ENCODE peak calls at places on chromosomes 6 and 20, in ten cellular contexts. One of them, this sample, is unnamed.

GRCh38 chr6:161374971-161375873 is 101.4 kb upstream of the AGPAT4 start:
- DNase-seq in OCI-LY7: no peak
- DNase-seq in prostate gland: peak
- DNase-seq in AG10803: peak
- DNase-seq in CD8-positive, alpha-beta memory T cell: no peak
- DNase-seq in BJ: no peak
- DNase-seq in choroid plexus epithelial cell: no peak
- DNase-seq in ovary: peak
- DNase-seq in right cardiac atrium: peak
- DNase-seq in psoas muscle: peak
- DNase-seq in this sample: no peak

GRCh38 chr20:40009542-40009941 is 679.5 kb downstream of the MAFB start:
- DNase-seq in OCI-LY7: no peak
- DNase-seq in prostate gland: no peak
- DNase-seq in AG10803: peak
- DNase-seq in CD8-positive, alpha-beta memory T cell: no peak
- DNase-seq in BJ: no peak
- DNase-seq in choroid plexus epithelial cell: no peak
- DNase-seq in ovary: no peak
- DNase-seq in right cardiac atrium: no peak
- DNase-seq in psoas muscle: no peak
- DNase-seq in this sample: no peak

GRCh38 chr6:22071655-22072054 is 225.2 kb downstream of the PRL start:
- DNase-seq in OCI-LY7: no peak
- DNase-seq in prostate gland: peak
- DNase-seq in AG10803: peak
- DNase-seq in CD8-positive, alpha-beta memory T cell: no peak
- DNase-seq in BJ: no peak
- DNase-seq in choroid plexus epithelial cell: peak
- DNase-seq in ovary: peak
- DNase-seq in right cardiac atrium: peak
- DNase-seq in psoas muscle: no peak
- DNase-seq in this sample: no peak

GRCh38 chr20:56925696-56926101 is 296.6 kb downstream of the TFAP2C start:
- DNase-seq in OCI-LY7: no peak
- DNase-seq in prostate gland: no peak
- DNase-seq in AG10803: no peak
- DNase-seq in CD8-positive, alpha-beta memory T cell: no peak
- DNase-seq in BJ: no peak
- DNase-seq in choroid plexus epithelial cell: peak
- DNase-seq in ovary: no peak
- DNase-seq in right cardiac atrium: no peak
- DNase-seq in psoas muscle: no peak
- DNase-seq in this sample: no peak

GRCh38 chr6:5462856-5463255 is 201.5 kb downstream of the FARS2 start:
- DNase-seq in OCI-LY7: no peak
- DNase-seq in prostate gland: no peak
- DNase-seq in AG10803: no peak
- DNase-seq in CD8-positive, alpha-beta memory T cell: no peak
- DNase-seq in BJ: no peak
- DNase-seq in choroid plexus epithelial cell: no peak
- DNase-seq in ovary: no peak
- DNase-seq in right cardiac atrium: no peak
- DNase-seq in psoas muscle: no peak
- DNase-seq in this sample: no peak

GRCh38 chr20:58839474-58839874 is 11.2 kb downstream of the GNAS-AS1 start:
- DNase-seq in OCI-LY7: peak
- DNase-seq in prostate gland: peak
- DNase-seq in AG10803: no peak
- DNase-seq in CD8-positive, alpha-beta memory T cell: no peak
- DNase-seq in BJ: no peak
- DNase-seq in choroid plexus epithelial cell: peak
- DNase-seq in ovary: no peak
- DNase-seq in right cardiac atrium: peak
- DNase-seq in psoas muscle: no peak
- DNase-seq in this sample: no peak

GRCh38 chr6:129592516-129593232 is 117.3 kb downstream of the ARHGAP18 start:
- DNase-seq in OCI-LY7: no peak
- DNase-seq in prostate gland: no peak
- DNase-seq in AG10803: no peak
- DNase-seq in CD8-positive, alpha-beta memory T cell: no peak
- DNase-seq in BJ: no peak
- DNase-seq in choroid plexus epithelial cell: no peak
- DNase-seq in ovary: no peak
- DNase-seq in right cardiac atrium: no peak
- DNase-seq in psoas muscle: no peak
- DNase-seq in this sample: no peak

GRCh38 chr6:20182926-20183521 is 29.2 kb downstream of the MBOAT1 start:
- DNase-seq in OCI-LY7: no peak
- DNase-seq in prostate gland: peak
- DNase-seq in AG10803: no peak
- DNase-seq in CD8-positive, alpha-beta memory T cell: no peak
- DNase-seq in BJ: no peak
- DNase-seq in choroid plexus epithelial cell: peak
- DNase-seq in ovary: no peak
- DNase-seq in right cardiac atrium: no peak
- DNase-seq in psoas muscle: peak
- DNase-seq in this sample: no peak

GRCh38 chr6:90131091-90131490 is 165.6 kb downstream of the BACH2 start:
- DNase-seq in OCI-LY7: no peak
- DNase-seq in prostate gland: no peak
- DNase-seq in AG10803: no peak
- DNase-seq in CD8-positive, alpha-beta memory T cell: no peak
- DNase-seq in BJ: no peak
- DNase-seq in choroid plexus epithelial cell: no peak
- DNase-seq in ovary: no peak
- DNase-seq in right cardiac atrium: no peak
- DNase-seq in psoas muscle: no peak
- DNase-seq in this sample: no peak

GRCh38 chr6:42372699-42373098 is 79.0 kb downstream of the TRERF1 start:
- DNase-seq in OCI-LY7: no peak
- DNase-seq in prostate gland: no peak
- DNase-seq in AG10803: no peak
- DNase-seq in CD8-positive, alpha-beta memory T cell: no peak
- DNase-seq in BJ: no peak
- DNase-seq in choroid plexus epithelial cell: no peak
- DNase-seq in ovary: no peak
- DNase-seq in right cardiac atrium: no peak
- DNase-seq in psoas muscle: no peak
- DNase-seq in this sample: no peak

GRCh38 chr6:89372506-89372901 is 20.0 kb upstream of the UBE2J1 start:
- DNase-seq in OCI-LY7: peak
- DNase-seq in prostate gland: no peak
- DNase-seq in AG10803: no peak
- DNase-seq in CD8-positive, alpha-beta memory T cell: no peak
- DNase-seq in BJ: no peak
- DNase-seq in choroid plexus epithelial cell: no peak
- DNase-seq in ovary: no peak
- DNase-seq in right cardiac atrium: no peak
- DNase-seq in psoas muscle: no peak
- DNase-seq in this sample: no peak

GRCh38 chr20:59645761-59646171 is 41.4 kb downstream of the PHACTR3 start:
- DNase-seq in OCI-LY7: no peak
- DNase-seq in prostate gland: no peak
- DNase-seq in AG10803: peak
- DNase-seq in CD8-positive, alpha-beta memory T cell: no peak
- DNase-seq in BJ: no peak
- DNase-seq in choroid plexus epithelial cell: no peak
- DNase-seq in ovary: no peak
- DNase-seq in right cardiac atrium: no peak
- DNase-seq in psoas muscle: no peak
- DNase-seq in this sample: no peak

GRCh38 chr6:129852257-129852858 is 8.8 kb downstream of the TMEM244 start:
- DNase-seq in OCI-LY7: no peak
- DNase-seq in prostate gland: no peak
- DNase-seq in AG10803: no peak
- DNase-seq in CD8-positive, alpha-beta memory T cell: no peak
- DNase-seq in BJ: no peak
- DNase-seq in choroid plexus epithelial cell: peak
- DNase-seq in ovary: no peak
- DNase-seq in right cardiac atrium: no peak
- DNase-seq in psoas muscle: no peak
- DNase-seq in this sample: no peak

GRCh38 chr20:46992640-46993035 is 98.0 kb downstream of the EYA2 start:
- DNase-seq in OCI-LY7: no peak
- DNase-seq in prostate gland: no peak
- DNase-seq in AG10803: no peak
- DNase-seq in CD8-positive, alpha-beta memory T cell: no peak
- DNase-seq in BJ: no peak
- DNase-seq in choroid plexus epithelial cell: no peak
- DNase-seq in ovary: no peak
- DNase-seq in right cardiac atrium: no peak
- DNase-seq in psoas muscle: no peak
- DNase-seq in this sample: no peak

GRCh38 chr6:138031850-138032249 is 75.4 kb downstream of the PERP start:
- DNase-seq in OCI-LY7: no peak
- DNase-seq in prostate gland: no peak
- DNase-seq in AG10803: no peak
- DNase-seq in CD8-positive, alpha-beta memory T cell: no peak
- DNase-seq in BJ: no peak
- DNase-seq in choroid plexus epithelial cell: peak
- DNase-seq in ovary: no peak
- DNase-seq in right cardiac atrium: no peak
- DNase-seq in psoas muscle: no peak
- DNase-seq in this sample: no peak

GRCh38 chr6:135269399-135270005 is 88.4 kb downstream of the MYB start:
- DNase-seq in OCI-LY7: no peak
- DNase-seq in prostate gland: no peak
- DNase-seq in AG10803: no peak
- DNase-seq in CD8-positive, alpha-beta memory T cell: no peak
- DNase-seq in BJ: no peak
- DNase-seq in choroid plexus epithelial cell: no peak
- DNase-seq in ovary: no peak
- DNase-seq in right cardiac atrium: no peak
- DNase-seq in psoas muscle: no peak
- DNase-seq in this sample: no peak

DNA sequence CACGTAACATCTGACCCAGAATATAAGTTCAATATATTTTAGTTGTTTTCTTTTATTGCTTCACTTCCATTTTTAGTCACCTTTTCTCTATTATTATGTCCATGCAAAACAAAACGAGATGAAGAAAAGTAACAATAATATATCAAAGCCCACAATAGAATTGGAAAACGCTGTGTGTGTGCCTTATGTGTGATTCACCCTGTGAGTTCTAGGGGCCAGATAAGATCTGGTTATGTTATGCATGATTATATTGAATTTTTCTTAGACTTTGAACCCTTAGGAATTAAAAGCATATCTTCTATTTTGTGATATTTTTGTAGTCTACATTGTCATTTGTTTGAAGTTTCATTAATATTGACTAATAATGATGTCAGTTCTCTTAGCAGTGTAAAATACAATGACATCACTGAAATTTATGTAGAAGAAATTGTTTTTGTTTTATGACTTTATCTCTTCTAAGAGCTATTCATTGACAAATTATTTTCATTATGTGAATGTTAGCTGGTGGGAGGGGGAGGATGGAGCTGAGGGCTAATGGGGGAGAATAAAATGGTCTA is 243.6 kb downstream of the TFAP2B start:
- DNase-seq in OCI-LY7: no peak
- DNase-seq in prostate gland: no peak
- DNase-seq in AG10803: no peak
- DNase-seq in CD8-positive, alpha-beta memory T cell: no peak
- DNase-seq in BJ: no peak
- DNase-seq in choroid plexus epithelial cell: no peak
- DNase-seq in ovary: no peak
- DNase-seq in right cardiac atrium: no peak
- DNase-seq in psoas muscle: no peak
- DNase-seq in this sample: no peak
- H3K4me3 ChIP-seq in OCI-LY7: no peak
- H3K4me3 ChIP-seq in prostate gland: no peak
- H3K4me3 ChIP-seq in AG10803: no peak
- H3K4me3 ChIP-seq in CD8-positive, alpha-beta memory T cell: no peak
- H3K4me3 ChIP-seq in BJ: no peak
- H3K4me3 ChIP-seq in choroid plexus epithelial cell: no peak
- H3K4me3 ChIP-seq in ovary: no peak
- H3K4me3 ChIP-seq in right cardiac atrium: no peak
- H3K4me3 ChIP-seq in psoas muscle: no peak
- H3K4me3 ChIP-seq in this sample: no peak

DNA sequence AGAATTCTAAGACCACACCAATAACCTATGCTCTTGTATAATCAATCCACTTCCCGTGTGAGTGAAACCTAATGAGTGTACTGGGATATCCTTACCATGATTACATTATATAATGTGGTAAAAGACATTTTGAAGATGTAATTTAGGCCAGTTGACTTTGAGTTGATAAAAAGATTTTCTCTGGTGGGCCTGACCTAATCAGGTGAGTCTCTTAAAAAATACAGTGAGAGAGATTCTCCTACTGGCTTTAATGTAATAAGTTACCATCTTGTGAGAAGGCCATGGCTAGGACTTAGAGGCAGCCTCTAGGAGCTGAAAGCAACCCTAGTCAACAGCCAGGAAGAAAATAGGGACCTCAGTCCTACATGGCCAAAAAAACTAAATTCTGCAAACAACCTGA is 847.7 kb upstream of the HS3ST5 start:
- DNase-seq in OCI-LY7: no peak
- DNase-seq in prostate gland: no peak
- DNase-seq in AG10803: no peak
- DNase-seq in CD8-positive, alpha-beta memory T cell: no peak
- DNase-seq in BJ: no peak
- DNase-seq in choroid plexus epithelial cell: no peak
- DNase-seq in ovary: no peak
- DNase-seq in right cardiac atrium: no peak
- DNase-seq in psoas muscle: no peak
- DNase-seq in this sample: no peak
- H3K4me3 ChIP-seq in OCI-LY7: no peak
- H3K4me3 ChIP-seq in prostate gland: no peak
- H3K4me3 ChIP-seq in AG10803: no peak
- H3K4me3 ChIP-seq in CD8-positive, alpha-beta memory T cell: no peak
- H3K4me3 ChIP-seq in BJ: no peak
- H3K4me3 ChIP-seq in choroid plexus epithelial cell: no peak
- H3K4me3 ChIP-seq in ovary: no peak
- H3K4me3 ChIP-seq in right cardiac atrium: no peak
- H3K4me3 ChIP-seq in psoas muscle: no peak
- H3K4me3 ChIP-seq in this sample: no peak

GRCh38 chr20:24786096-24786495 is 163.0 kb upstream of the CST7 start:
- DNase-seq in OCI-LY7: no peak
- DNase-seq in prostate gland: no peak
- DNase-seq in AG10803: no peak
- DNase-seq in CD8-positive, alpha-beta memory T cell: no peak
- DNase-seq in BJ: no peak
- DNase-seq in choroid plexus epithelial cell: no peak
- DNase-seq in ovary: no peak
- DNase-seq in right cardiac atrium: no peak
- DNase-seq in psoas muscle: no peak
- DNase-seq in this sample: no peak
- H3K4me3 ChIP-seq in OCI-LY7: no peak
- H3K4me3 ChIP-seq in prostate gland: no peak
- H3K4me3 ChIP-seq in AG10803: no peak
- H3K4me3 ChIP-seq in CD8-positive, alpha-beta memory T cell: no peak
- H3K4me3 ChIP-seq in BJ: no peak
- H3K4me3 ChIP-seq in choroid plexus epithelial cell: no peak
- H3K4me3 ChIP-seq in ovary: no peak
- H3K4me3 ChIP-seq in right cardiac atrium: no peak
- H3K4me3 ChIP-seq in psoas muscle: no peak
- H3K4me3 ChIP-seq in this sample: no peak

GRCh38 chr20:35093245-35093884 is 758 bp upstream of the TRPC4AP start:
- DNase-seq in OCI-LY7: no peak
- DNase-seq in prostate gland: no peak
- DNase-seq in AG10803: peak
- DNase-seq in CD8-positive, alpha-beta memory T cell: no peak
- DNase-seq in BJ: no peak
- DNase-seq in choroid plexus epithelial cell: peak
- DNase-seq in ovary: no peak
- DNase-seq in right cardiac atrium: no peak
- DNase-seq in psoas muscle: no peak
- DNase-seq in this sample: no peak
- H3K4me3 ChIP-seq in OCI-LY7: peak
- H3K4me3 ChIP-seq in prostate gland: peak
- H3K4me3 ChIP-seq in AG10803: no peak
- H3K4me3 ChIP-seq in CD8-positive, alpha-beta memory T cell: peak
- H3K4me3 ChIP-seq in BJ: no peak
- H3K4me3 ChIP-seq in choroid plexus epithelial cell: peak
- H3K4me3 ChIP-seq in ovary: peak
- H3K4me3 ChIP-seq in right cardiac atrium: peak
- H3K4me3 ChIP-seq in psoas muscle: peak
- H3K4me3 ChIP-seq in this sample: no peak

This sample was measured in AG04450.